ENCODE peak calls at places on chromosomes 12 and 14, in four cellular contexts. O, Q, L and Y are unnamed samples.

GRCh38 chr12:54294152-54294913 is 6.5 kb downstream of the NFE2 start:
- DNase-seq in O (no peak), Q (peak; percentile 85), L (peak; percentile 89), Y (peak; percentile 83)

GRCh38 chr12:49055978-49056754 is 4.4 kb downstream of the KMT2D start:
- DNase-seq in O (peak; percentile 65), Q (peak; percentile 84), L (peak; percentile 62), Y (peak; percentile 83)

GRCh38 chr12:21942377-21942703 is 1.1 kb upstream of the ABCC9 start:
- DNase-seq in O (no peak), Q (no peak), L (no peak), Y (no peak)

GRCh38 chr12:95943231-95943842 is at the start of gene AMDHD1:
- DNase-seq in O (no peak), Q (no peak), L (peak; percentile 45), Y (peak; percentile 81)

GRCh38 chr12:92539966-92540791 is 162.6 kb upstream of the PLEKHG7 start:
- DNase-seq in O (no peak), Q (no peak), L (no peak), Y (no peak)

GRCh38 chr14:79967453-79967852 is 243.9 kb downstream of the DIO2 start:
- DNase-seq in O (no peak), Q (no peak), L (no peak), Y (no peak)

GRCh38 chr12:26172478-26172877 is 22.9 kb upstream of the SSPN start:
- DNase-seq in O (no peak), Q (no peak), L (no peak), Y (no peak)

GRCh38 chr14:99586054-99586760 is 17.8 kb downstream of the CCDC85C start:
- DNase-seq in O (no peak), Q (no peak), L (no peak), Y (no peak)

GRCh38 chr14:79598339-79598738 is 613.0 kb downstream of the DIO2 start:
- DNase-seq in O (no peak), Q (no peak), L (no peak), Y (no peak)

GRCh38 chr12:54736549-54736948 is 88.4 kb upstream of the DCD start:
- DNase-seq in O (no peak), Q (no peak), L (no peak), Y (no peak)

GRCh38 chr14:57486767-57487379 is 6.8 kb downstream of the CCDC198 start:
- DNase-seq in O (no peak), Q (peak; percentile 20), L (peak; percentile 41), Y (no peak)

GRCh38 chr12:5022465-5023061 is 21.1 kb upstream of the KCNA5 start:
- DNase-seq in O (no peak), Q (peak; percentile 56), L (peak; percentile 28), Y (peak; percentile 57)

GRCh38 chr12:15599266-15600037 is 189.7 kb downstream of the EPS8 start:
- DNase-seq in O (no peak), Q (no peak), L (no peak), Y (no peak)

GRCh38 chr12:105278043-105278697 is 42.2 kb upstream of the APPL2 start:
- DNase-seq in O (no peak), Q (no peak), L (peak; percentile 50), Y (peak; percentile 57)

GRCh38 chr14:78530078-78530477 is 359.9 kb downstream of the NRXN3 start:
- DNase-seq in O (no peak), Q (peak; percentile 29), L (no peak), Y (peak; percentile 11)

GRCh38 chr12:104573-105081 is 38.1 kb downstream of the IQSEC3 start:
- DNase-seq in O (no peak), Q (no peak), L (peak; percentile 18), Y (no peak)

GRCh38 chr12:82413994-82414393 is 55.7 kb downstream of the METTL25 start:
- DNase-seq in O (no peak), Q (no peak), L (no peak), Y (no peak)

GRCh38 chr12:104738841-104739642 is 219.0 kb downstream of the SLC41A2 start:
- DNase-seq in O (no peak), Q (no peak), L (no peak), Y (no peak)

GRCh38 chr14:54398028-54398368 is 1.2 kb downstream of the CDKN3 start:
- DNase-seq in O (no peak), Q (peak; percentile 23), L (no peak), Y (no peak)

GRCh38 chr12:119802472-119802871 is 74.6 kb downstream of the CIT start:
- DNase-seq in O (no peak), Q (no peak), L (no peak), Y (no peak)

GRCh38 chr12:132881853-132882252 is 5.6 kb downstream of the CHFR start:
- DNase-seq in O (no peak), Q (no peak), L (no peak), Y (no peak)

GRCh38 chr14:67251573-67252226 is 10.5 kb downstream of the PALS1 start:
- DNase-seq in O (no peak), Q (no peak), L (no peak), Y (no peak)

GRCh38 chr14:99116741-99117295 is 155.2 kb downstream of the BCL11B start:
- DNase-seq in O (no peak), Q (no peak), L (no peak), Y (no peak)

GRCh38 chr12:108594-108993 is 42.0 kb downstream of the IQSEC3 start:
- DNase-seq in O (no peak), Q (no peak), L (no peak), Y (no peak)

DNA sequence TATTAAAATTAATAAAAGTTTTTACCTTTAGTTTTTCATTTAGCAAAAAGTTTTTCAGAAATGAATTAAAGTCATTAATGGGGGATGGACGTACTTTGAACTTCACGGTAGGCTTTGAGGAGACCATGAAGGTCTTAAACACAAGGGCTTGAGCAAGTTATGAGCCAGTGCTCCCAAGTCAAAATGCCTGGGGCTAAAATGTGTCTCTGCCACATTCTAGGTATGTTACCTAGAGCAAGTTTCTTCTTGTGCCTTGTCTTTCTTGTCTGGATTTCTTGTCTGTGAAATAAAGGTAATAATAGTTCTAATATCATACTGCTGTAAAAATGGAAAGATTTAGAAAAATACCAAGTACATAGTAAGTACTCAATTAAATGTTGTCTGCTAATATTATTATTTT is 132.7 kb upstream of the USP15 start:
- DNase-seq in O (no peak), Q (no peak), L (no peak), Y (no peak)
- TF ChIP-seq KDM1A in O (no peak), Q (no peak), L (no peak), Y (no peak)

GRCh38 chr14:21476925-21477681 is at the start of the genes RAB2B and TOX4:
- DNase-seq in O (peak; percentile 94), Q (peak; percentile 88), L (peak; percentile 100), Y (peak; percentile 99)
- TF ChIP-seq CTCF in O (peak; percentile 99), Q (peak; percentile 98), L (peak; percentile 99), Y (peak; percentile 84)

DNA sequence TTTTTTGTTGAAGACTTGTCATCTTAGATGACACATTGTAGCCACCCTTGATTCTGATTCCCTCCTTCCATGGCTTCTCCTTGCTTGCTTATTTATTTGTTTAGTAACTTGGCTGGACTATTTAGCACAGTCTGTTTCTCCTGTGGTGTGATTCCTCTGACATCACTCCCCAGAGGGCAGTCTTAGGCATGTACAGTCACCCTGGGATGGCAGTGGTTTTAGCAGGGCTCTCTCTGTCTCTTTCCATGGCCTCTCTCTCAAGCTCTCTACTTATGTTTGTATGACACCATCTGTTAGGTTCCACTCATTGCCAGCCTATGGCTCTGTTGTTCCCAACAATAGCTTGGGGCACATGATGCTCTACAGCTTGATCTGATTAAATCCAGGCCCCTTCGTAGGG is 158.3 kb downstream of the ADGRD1 start:
- DNase-seq in O (no peak), Q (no peak), L (no peak), Y (no peak)
- TF ChIP-seq SMC3 in O (peak; percentile 10), Q (no peak), L (no peak), Y (no peak)

DNA sequence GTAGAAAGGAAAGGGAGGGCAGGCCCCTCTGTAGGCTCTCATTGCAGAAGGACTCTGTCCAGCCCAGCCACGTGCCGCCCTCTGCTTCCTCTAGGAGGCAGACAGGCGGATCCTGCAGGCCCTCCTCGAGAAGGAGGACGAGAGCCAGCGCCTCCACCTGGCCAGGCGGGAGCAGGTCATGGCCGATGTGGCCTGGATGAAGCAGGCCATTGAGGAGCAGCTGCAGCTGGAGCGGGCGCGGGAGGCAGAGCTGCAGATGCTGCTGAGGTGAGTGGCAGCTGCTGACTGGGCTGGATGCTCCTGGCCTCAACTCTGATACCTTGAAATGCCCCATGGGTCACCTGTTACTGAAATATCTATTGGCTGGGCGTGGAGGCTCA is 10.9 kb downstream of the TCHP start:
- DNase-seq in O (no peak), Q (peak; percentile 81), L (peak; percentile 55), Y (peak; percentile 83)
- TF ChIP-seq KDM1A in O (no peak), Q (no peak), L (no peak), Y (no peak)

DNA sequence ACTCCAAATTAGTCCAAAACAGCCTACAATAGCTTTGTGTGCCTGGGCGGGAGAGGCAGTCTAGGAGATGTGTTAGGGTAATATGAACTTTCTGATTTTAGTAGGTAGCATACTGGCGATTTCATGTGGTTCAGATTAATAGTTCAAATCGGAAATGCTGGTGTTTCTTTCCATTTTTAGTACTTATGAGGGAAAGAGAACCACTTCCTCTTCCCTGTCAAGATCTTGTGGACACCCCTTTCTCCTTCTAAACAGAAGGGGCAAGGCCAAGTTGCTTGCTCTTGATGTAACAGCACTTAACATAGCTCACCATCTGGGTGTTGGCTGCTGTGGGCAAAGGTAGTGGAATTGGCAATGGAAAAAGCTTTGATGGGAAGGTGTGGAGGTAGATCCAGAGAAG is 32.2 kb upstream of the IGF1 start:
- DNase-seq in O (no peak), Q (no peak), L (no peak), Y (no peak)
- TF ChIP-seq CTCF in O (no peak), Q (no peak), L (no peak), Y (no peak)

GRCh38 chr14:83163016-83163415 is 1629.4 kb upstream of the SEL1L start:
- DNase-seq in O (no peak), Q (no peak), L (no peak), Y (no peak)

GRCh38 chr14:83164591-83164990 is 1630.9 kb upstream of the SEL1L start:
- DNase-seq in O (no peak), Q (no peak), L (no peak), Y (no peak)

GRCh38 chr14:83162351-83162929 is 1628.8 kb upstream of the SEL1L start:
- DNase-seq in O (no peak), Q (no peak), L (no peak), Y (no peak)

GRCh38 chr14:83164016-83164415 is 1630.4 kb upstream of the SEL1L start:
- DNase-seq in O (no peak), Q (no peak), L (no peak), Y (no peak)
- TF ChIP-seq SMC3 in O (no peak), Q (no peak), L (no peak), Y (no peak)

DNA sequence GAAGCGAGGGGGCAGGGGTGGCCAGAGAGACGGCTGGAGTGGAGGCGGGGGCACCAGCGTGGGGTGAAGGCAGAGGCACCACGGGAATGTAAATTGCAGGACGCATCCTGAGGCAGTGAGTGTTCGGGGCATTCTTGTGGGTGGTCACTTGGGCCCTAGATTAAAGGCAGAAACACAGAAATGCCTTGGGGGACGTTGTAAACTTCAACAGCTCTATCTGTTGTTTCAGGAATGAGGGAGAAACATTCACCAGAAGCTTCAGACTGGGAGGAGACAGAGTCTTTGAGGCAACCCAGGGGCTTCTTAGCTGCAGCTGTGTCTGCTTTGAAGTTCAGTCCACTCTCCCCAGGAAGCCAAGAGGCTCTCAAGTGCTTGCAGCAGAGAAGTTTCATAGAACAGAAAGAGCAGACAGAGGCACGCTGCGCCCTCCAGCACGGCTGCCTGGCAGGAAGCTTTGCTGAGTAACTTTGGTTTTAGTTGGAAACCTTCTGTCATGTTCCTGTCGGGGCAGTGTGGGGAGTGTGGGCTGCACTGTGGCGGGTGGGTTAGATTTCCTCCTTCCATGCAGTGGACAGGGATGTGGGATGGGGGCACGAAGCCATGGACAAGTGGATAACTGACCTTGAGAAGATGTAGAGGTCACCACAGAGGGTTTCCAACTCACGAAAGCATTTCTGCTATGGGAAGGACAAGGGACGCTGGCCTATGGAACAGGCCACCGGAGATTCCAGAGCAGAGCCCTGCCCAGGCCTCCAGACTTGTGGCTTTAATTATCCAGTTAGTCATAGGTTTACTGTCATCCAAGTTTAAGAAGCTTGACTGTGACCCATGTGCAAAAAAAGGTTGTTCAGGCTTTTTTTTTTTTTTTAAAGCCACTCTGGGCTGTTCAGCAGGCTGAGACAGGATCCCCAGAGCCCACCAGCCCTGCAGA is 107.6 kb downstream of the ARF6 start:
- DNase-seq in O (no peak), Q (no peak), L (peak; percentile 36), Y (no peak)
- TF ChIP-seq KDM1A in O (no peak), Q (no peak), L (no peak), Y (no peak)